ENCODE peak calls at places on chromosomes 7 and 10, in six cellular contexts. X, L, G, D, N and U are unnamed samples.

GRCh38 chr10:69749180-69750010 is 52.3 kb upstream of the COL13A1 start:
- DNase-seq in X (peak; percentile 30), L (peak; percentile 77), G (no peak), D (no peak), N (no peak), U (no peak)

GRCh38 chr7:92013611-92014010 is 72.9 kb downstream of the AKAP9 start:
- DNase-seq in X (no peak), L (no peak), G (no peak), D (no peak), N (no peak), U (no peak)

GRCh38 chr10:13347235-13348156 is 597 bp downstream of the SEPHS1 start:
- DNase-seq in X (peak; percentile 78), L (peak; percentile 72), G (peak; percentile 86), D (peak; percentile 74), N (peak; percentile 84), U (peak; percentile 81)

GRCh38 chr10:132866601-132867381 is 75.6 kb downstream of the CFAP46 start:
- DNase-seq in X (no peak), L (no peak), G (peak; percentile 0), D (peak; percentile 9), N (no peak), U (peak; percentile 12)

GRCh38 chr10:87656431-87657072 is 3.1 kb upstream of the PAPSS2 start:
- DNase-seq in X (peak; percentile 73), L (peak; percentile 52), G (peak; percentile 16), D (no peak), N (no peak), U (no peak)

GRCh38 chr7:91424372-91424771 is 160.1 kb downstream of the FZD1 start:
- DNase-seq in X (no peak), L (no peak), G (no peak), D (no peak), N (no peak), U (no peak)

GRCh38 chr10:90418869-90419652 is 438.8 kb downstream of the HTR7 start:
- DNase-seq in X (peak; percentile 94), L (no peak), G (no peak), D (no peak), N (no peak), U (no peak)

GRCh38 chr10:87593702-87594101 is 66.0 kb upstream of the PAPSS2 start:
- DNase-seq in X (peak; percentile 21), L (peak; percentile 57), G (no peak), D (no peak), N (no peak), U (no peak)